ENCODE peak calls at places on chromosome 12, in five cellular contexts. Y, V, N, I and Z are unnamed samples.

GRCh38 chr12:106107566-106107965 is 31.2 kb downstream of the NUAK1 start:
- DNase-seq in Y (no peak), V (peak; percentile 59), N (no peak), I (no peak), Z (peak; percentile 64)

GRCh38 chr12:130468186-130468585 is 130.5 kb downstream of the PIWIL1 start:
- DNase-seq in Y (no peak), V (no peak), N (no peak), I (no peak), Z (no peak)

GRCh38 chr12:131094831-131095805 is 141.4 kb downstream of the ADGRD1 start:
- DNase-seq in Y (no peak), V (no peak), N (no peak), I (peak; percentile 43), Z (no peak)

GRCh38 chr12:130139971-130140547 is 22.2 kb upstream of the FZD10 start:
- DNase-seq in Y (no peak), V (no peak), N (no peak), I (no peak), Z (no peak)

GRCh38 chr12:49790741-49791140 is 37.5 kb downstream of the NCKAP5L start:
- DNase-seq in Y (no peak), V (no peak), N (no peak), I (no peak), Z (no peak)

GRCh38 chr12:95446511-95446910 is 27.4 kb upstream of the METAP2 start:
- DNase-seq in Y (no peak), V (peak; percentile 16), N (no peak), I (no peak), Z (peak; percentile 29)

GRCh38 chr12:3076730-3077571 is at the start of gene TSPAN9:
- DNase-seq in Y (peak; percentile 86), V (peak; percentile 76), N (no peak), I (peak; percentile 90), Z (no peak)

GRCh38 chr12:103169-103981 is 36.8 kb downstream of the IQSEC3 start:
- DNase-seq in Y (peak; percentile 13), V (no peak), N (no peak), I (no peak), Z (no peak)

GRCh38 chr12:6612247-6612646 is 5.1 kb upstream of the CHD4 start:
- DNase-seq in Y (no peak), V (no peak), N (no peak), I (no peak), Z (no peak)

GRCh38 chr12:59453461-59453860 is 142.4 kb upstream of the SLC16A7 start:
- DNase-seq in Y (no peak), V (no peak), N (no peak), I (no peak), Z (no peak)

GRCh38 chr12:52210186-52210924 is 18.5 kb upstream of the KRT80 start:
- DNase-seq in Y (peak; percentile 69), V (peak; percentile 91), N (no peak), I (peak; percentile 72), Z (no peak)

GRCh38 chr12:68310370-68310769 is 21.8 kb downstream of the MDM1 start:
- DNase-seq in Y (peak; percentile 51), V (peak; percentile 73), N (peak; percentile 55), I (no peak), Z (peak; percentile 81)

GRCh38 chr12:10331642-10332239 is 24.1 kb downstream of the KLRD1 start:
- DNase-seq in Y (peak; percentile 70), V (peak; percentile 79), N (peak; percentile 16), I (no peak), Z (peak; percentile 41)

GRCh38 chr12:23349550-23349949 is 599.9 kb downstream of the SOX5 start:
- DNase-seq in Y (no peak), V (no peak), N (no peak), I (no peak), Z (no peak)

GRCh38 chr12:32181498-32182175 is 75.0 kb downstream of the BICD1 start:
- DNase-seq in Y (no peak), V (no peak), N (no peak), I (no peak), Z (no peak)

GRCh38 chr12:48970702-48971334 is 717 bp downstream of the WNT10B start:
- DNase-seq in Y (no peak), V (no peak), N (no peak), I (no peak), Z (no peak)

GRCh38 chr12:121610239-121611149 is 15.8 kb upstream of the ORAI1 start:
- DNase-seq in Y (no peak), V (peak; percentile 34), N (no peak), I (no peak), Z (no peak)

GRCh38 chr12:49673446-49674317 is 33.5 kb downstream of the FMNL3 start:
- DNase-seq in Y (no peak), V (peak; percentile 98), N (peak; percentile 88), I (no peak), Z (peak; percentile 92)

GRCh38 chr12:168763-169525 is 45.0 kb downstream of the SLC6A12 start:
- DNase-seq in Y (no peak), V (peak; percentile 22), N (no peak), I (no peak), Z (no peak)

GRCh38 chr12:60308366-60309000 is 712.7 kb downstream of the SLC16A7 start:
- DNase-seq in Y (peak; percentile 52), V (no peak), N (no peak), I (no peak), Z (no peak)

GRCh38 chr12:50325890-50326391 is 42.6 kb upstream of the LIMA1 start:
- DNase-seq in Y (no peak), V (peak; percentile 56), N (no peak), I (no peak), Z (no peak)

GRCh38 chr12:120651821-120652220 is 11.4 kb downstream of the CABP1 start:
- DNase-seq in Y (no peak), V (peak; percentile 45), N (no peak), I (no peak), Z (no peak)

GRCh38 chr12:2057041-2057792 is 4.4 kb downstream of the CACNA1C start:
- DNase-seq in Y (no peak), V (peak; percentile 66), N (no peak), I (no peak), Z (peak; percentile 41)

GRCh38 chr12:22164101-22164500 is 118.1 kb downstream of the CMAS start:
- DNase-seq in Y (no peak), V (no peak), N (no peak), I (no peak), Z (no peak)

GRCh38 chr12:93521225-93521854 is 51.1 kb upstream of the SOCS2 start:
- DNase-seq in Y (no peak), V (peak; percentile 54), N (no peak), I (no peak), Z (no peak)

GRCh38 chr12:13173012-13173441 is 23.5 kb upstream of the EMP1 start:
- DNase-seq in Y (no peak), V (peak; percentile 55), N (peak; percentile 53), I (no peak), Z (no peak)

GRCh38 chr12:76908303-76909017 is 29.6 kb upstream of the CSRP2 start:
- DNase-seq in Y (no peak), V (no peak), N (no peak), I (no peak), Z (no peak)

GRCh38 chr12:110906985-110907384 is 13.4 kb downstream of the MYL2 start:
- DNase-seq in Y (no peak), V (peak; percentile 28), N (no peak), I (no peak), Z (peak; percentile 31)

GRCh38 chr12:110906516-110906915 is 13.9 kb downstream of the MYL2 start:
- DNase-seq in Y (no peak), V (no peak), N (no peak), I (no peak), Z (no peak)

GRCh38 chr12:110908377-110909136 is 11.8 kb downstream of the MYL2 start:
- DNase-seq in Y (no peak), V (no peak), N (no peak), I (no peak), Z (no peak)

GRCh38 chr12:110907583-110907982 is 12.8 kb downstream of the MYL2 start:
- DNase-seq in Y (no peak), V (no peak), N (no peak), I (no peak), Z (no peak)

DNA sequence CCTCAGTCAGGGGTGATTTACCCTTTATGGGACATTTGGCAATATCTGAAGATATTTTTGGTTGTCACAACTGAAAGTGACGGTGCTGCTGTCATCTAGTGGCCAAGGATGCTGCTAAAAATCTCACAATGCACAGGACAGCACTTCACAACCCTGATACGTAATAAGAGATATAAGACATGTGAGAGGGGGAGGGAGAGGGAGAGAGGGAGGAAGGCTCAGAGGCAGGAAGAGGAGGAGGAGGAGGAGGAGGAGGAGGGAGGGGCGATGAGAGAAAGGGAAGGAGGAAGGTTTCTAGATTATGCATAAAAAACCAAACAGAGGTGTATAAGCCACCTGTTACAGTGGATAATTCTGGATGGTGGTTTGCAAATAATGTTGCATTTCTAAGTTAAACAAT is 14.3 kb downstream of the MYL2 start:
- DNase-seq in Y (no peak), V (no peak), N (no peak), I (no peak), Z (no peak)
- TF ChIP-seq CTCF in Y (no peak), V (no peak), N (no peak), I (no peak), Z (no peak)

DNA sequence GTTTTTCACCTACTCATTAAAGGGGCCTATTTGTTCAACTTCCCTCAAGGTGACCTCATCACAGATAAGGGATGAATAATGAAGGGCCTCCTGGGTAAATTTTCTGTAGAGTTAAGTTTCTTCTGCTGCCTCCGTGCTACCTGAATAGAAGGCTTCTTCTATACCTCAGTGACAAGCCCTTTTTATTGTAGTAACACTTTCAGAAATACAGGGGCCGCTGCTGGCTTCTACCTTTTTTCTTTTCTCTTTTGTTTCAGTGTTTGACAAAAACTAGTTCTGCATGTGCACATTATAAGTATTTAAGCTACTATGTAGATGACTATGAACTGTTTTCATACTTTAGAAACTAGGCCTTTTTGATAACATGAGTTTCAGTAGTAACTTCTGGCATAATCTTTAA is 207.0 kb downstream of the NAV3 start:
- DNase-seq in Y (no peak), V (no peak), N (no peak), I (no peak), Z (no peak)
- TF ChIP-seq CTCF in Y (no peak), V (no peak), N (no peak), I (no peak), Z (no peak)

DNA sequence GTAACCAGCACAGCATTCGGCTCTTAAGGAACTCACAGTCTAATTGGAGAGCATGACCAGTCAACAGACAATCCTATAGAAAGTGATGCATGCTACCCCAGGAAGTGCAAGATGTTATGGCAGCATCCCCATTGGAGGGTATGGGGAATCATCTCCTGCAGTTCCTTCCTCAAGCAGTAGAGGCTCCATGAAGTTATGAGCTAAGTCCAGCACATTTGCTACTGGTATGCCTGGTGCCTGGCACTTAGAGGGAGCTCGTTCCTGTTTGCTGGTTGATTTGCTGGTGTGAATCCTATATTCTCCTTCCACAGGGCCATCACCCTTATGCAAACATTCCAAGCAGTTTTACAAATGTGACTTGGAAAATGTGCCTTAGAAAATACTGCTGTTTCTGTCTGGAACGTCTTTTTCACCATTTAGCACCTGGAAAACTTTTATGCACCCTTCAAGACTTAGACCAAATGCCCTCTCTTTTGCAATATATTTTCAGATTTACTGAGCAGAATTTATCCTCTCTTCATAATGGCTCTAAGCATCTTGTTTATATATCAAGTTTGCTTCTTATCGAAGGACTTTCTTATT is 136.1 kb upstream of the WSCD2 start:
- DNase-seq in Y (peak; percentile 36), V (peak; percentile 38), N (no peak), I (no peak), Z (peak; percentile 40)
- TF ChIP-seq CTCF in Y (peak; percentile 22), V (peak; percentile 45), N (peak; percentile 47), I (peak; percentile 46), Z (peak; percentile 52)

DNA sequence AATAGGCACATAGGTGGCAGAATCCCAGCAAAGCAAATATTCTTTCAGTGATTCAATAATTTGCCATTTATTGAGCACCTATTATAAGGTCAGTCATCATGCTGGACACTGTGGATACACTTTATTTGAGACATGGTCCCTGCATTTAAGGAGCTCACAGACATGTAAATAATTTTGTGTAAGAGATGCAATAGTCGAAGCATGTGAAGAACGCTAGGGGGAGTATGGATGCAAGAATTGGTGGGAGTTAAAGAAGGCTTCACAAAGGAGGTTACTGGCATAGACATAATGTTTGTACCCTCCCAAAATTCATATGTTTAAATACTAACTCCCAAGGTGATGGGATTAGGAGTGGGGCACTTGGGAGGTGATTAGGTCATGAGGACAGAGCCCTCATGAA is 260.6 kb upstream of the GARIN6 start:
- DNase-seq in Y (no peak), V (peak; percentile 29), N (peak; percentile 1), I (no peak), Z (peak; percentile 11)
- TF ChIP-seq CTCF in Y (peak; percentile 33), V (peak; percentile 41), N (peak; percentile 51), I (peak; percentile 73), Z (peak; percentile 54)